ENCODE peak calls at places on chromosomes 3 and 15, in four cellular contexts. T is endothelial cell of umbilical vein, D is PC-3, G is H9. N is an unnamed sample.

GRCh38 chr15:60044636-60045273 is 40.6 kb downstream of the FOXB1 start:
- DNase-seq in T (no peak), G (no peak), D (no peak), N (no peak)

GRCh38 chr15:26449296-26449695 is 323.6 kb downstream of the GABRB3 start:
- DNase-seq in G (peak), T (no peak), D (peak), N (no peak)

GRCh38 chr3:186361612-186362408 is at the start of gene DGKG:
- DNase-seq in G (peak), D (peak), T (no peak), N (peak)

GRCh38 chr3:123743121-123743520 is 141.0 kb downstream of the MYLK start:
- DNase-seq in D (no peak), G (no peak), T (no peak), N (no peak)

GRCh38 chr3:171526146-171526545 is 65.9 kb upstream of the TNIK start:
- DNase-seq in T (no peak), D (peak), G (no peak), N (no peak)

GRCh38 chr3:114700637-114701234 is 406.9 kb downstream of the TIGIT start:
- DNase-seq in D (no peak), G (no peak), T (no peak), N (no peak)

GRCh38 chr3:127746400-127747057 is 73.8 kb downstream of the ABTB1 start:
- DNase-seq in T (no peak), G (no peak), D (peak), N (peak)

GRCh38 chr3:52039846-52040245 is 16.5 kb downstream of the DUSP7 start:
- DNase-seq in T (no peak), G (no peak), D (no peak), N (no peak)

GRCh38 chr3:153273767-153274443 is 111.9 kb downstream of the RAP2B start:
- DNase-seq in G (no peak), D (peak), T (no peak), N (no peak)

GRCh38 chr3:14605070-14605469 is 46.5 kb upstream of the CCDC174 start:
- DNase-seq in T (peak), D (peak), G (no peak), N (no peak)

GRCh38 chr3:120469440-120470415 is 18.9 kb upstream of the FSTL1 start:
- DNase-seq in D (peak), G (peak), T (no peak), N (no peak)

GRCh38 chr3:114804099-114804498 is 343.0 kb downstream of the ZBTB20 start:
- DNase-seq in T (no peak), D (no peak), G (no peak), N (no peak)

GRCh38 chr3:170531054-170531453 is 54.8 kb downstream of the SLC7A14 start:
- DNase-seq in T (no peak), G (no peak), D (no peak), N (no peak)

GRCh38 chr15:31377030-31377429 is 50.4 kb downstream of the KLF13 start:
- DNase-seq in T (no peak), G (no peak), D (no peak), N (peak)

GRCh38 chr15:87687176-87687890 is 569.2 kb downstream of the NTRK3 start:
- DNase-seq in D (no peak), T (no peak), G (no peak), N (no peak)

GRCh38 chr3:130707914-130708601 is 38.6 kb downstream of the PIK3R4 start:
- DNase-seq in G (no peak), D (no peak), T (no peak), N (no peak)

GRCh38 chr3:107674371-107674770 is 151.6 kb downstream of the BBX start:
- DNase-seq in T (no peak), G (no peak), D (no peak), N (no peak)

GRCh38 chr3:46368569-46368968 is 2.2 kb upstream of the CCR5 start:
- DNase-seq in D (peak), T (no peak), G (peak), N (peak)

GRCh38 chr3:150083653-150084037 is 113.0 kb upstream of the PFN2 start:
- DNase-seq in T (no peak), D (no peak), G (no peak), N (no peak)

GRCh38 chr3:113377158-113377557 is 64.1 kb downstream of the CFAP44 start:
- DNase-seq in T (no peak), D (peak), G (no peak), N (no peak)

GRCh38 chr15:55589297-55589696 is 1.2 kb upstream of the PYGO1 start:
- DNase-seq in T (no peak), G (no peak), D (no peak), N (no peak)

GRCh38 chr15:40593130-40593529 is 919 bp upstream of the KNL1 start:
- DNase-seq in D (no peak), G (no peak), T (no peak), N (no peak)

GRCh38 chr15:35181538-35181937 is 96.4 kb upstream of the NANOGP8 start:
- DNase-seq in D (peak), G (no peak), T (peak), N (no peak)

GRCh38 chr3:88076712-88077111 is 17.7 kb downstream of the ZNF654 start:
- DNase-seq in D (no peak), T (no peak), G (no peak), N (no peak)

GRCh38 chr15:44009056-44009455 is 182.3 kb downstream of the WDR76 start:
- DNase-seq in T (peak), G (no peak), D (peak), N (no peak)

DNA sequence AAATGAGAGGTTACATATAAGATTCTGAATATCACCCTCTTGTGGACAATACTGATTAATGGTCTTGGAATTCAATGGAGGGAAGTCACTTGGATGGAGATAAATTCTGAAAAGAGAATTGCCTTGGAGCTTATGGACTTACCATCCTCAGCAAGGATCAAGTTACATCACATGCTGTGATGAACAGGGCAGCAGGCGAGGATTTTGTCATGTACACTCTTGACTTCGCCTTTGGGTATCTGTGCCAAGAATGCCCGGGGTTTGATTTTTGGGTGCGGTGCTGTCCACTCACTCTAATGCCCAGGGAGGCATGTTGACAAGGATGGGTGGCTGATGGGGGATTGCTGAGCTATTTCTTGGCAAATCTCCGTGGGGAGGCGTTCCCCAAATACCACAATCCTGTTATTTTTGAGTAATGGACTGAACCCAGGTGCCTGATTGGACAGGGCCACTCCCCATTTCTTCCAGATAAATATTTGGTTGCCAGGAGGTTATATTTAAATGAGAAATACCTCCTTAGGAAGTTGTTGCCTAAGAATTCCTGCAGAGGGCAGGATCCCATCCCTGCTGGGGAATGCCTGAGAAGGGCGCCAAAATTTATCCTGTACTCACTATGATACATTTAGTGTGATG is 96.3 kb downstream of the TPRG1 start:
- DNase-seq in T (no peak), D (peak), G (peak), N (no peak)
- TF ChIP-seq CTCF in T (no peak), D (peak), G (peak), N (no peak)

DNA sequence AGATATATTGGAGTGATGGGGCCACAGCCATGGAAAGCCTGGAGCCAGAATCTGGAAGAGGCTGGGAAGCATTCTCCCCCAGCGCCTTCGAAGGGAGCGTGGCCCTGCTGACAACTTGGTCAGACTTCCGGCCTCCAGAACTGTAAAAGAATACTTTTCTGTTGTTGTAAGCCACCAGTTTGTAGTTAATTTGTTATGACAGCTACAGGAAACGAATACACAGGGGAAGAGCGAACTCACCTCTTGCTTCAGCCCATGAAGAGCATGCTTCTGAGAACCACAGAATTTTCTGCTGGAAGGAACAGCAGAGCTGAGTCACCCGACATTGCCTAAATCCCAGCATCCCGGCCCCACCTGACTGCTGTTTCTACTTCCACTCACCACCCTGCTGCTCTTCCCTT is 501.7 kb downstream of the SHQ1 start:
- DNase-seq in D (peak), G (no peak), T (peak), N (no peak)
- H3K9ac ChIP-seq in D (no peak), G (no peak), T (no peak), N (no peak)

DNA sequence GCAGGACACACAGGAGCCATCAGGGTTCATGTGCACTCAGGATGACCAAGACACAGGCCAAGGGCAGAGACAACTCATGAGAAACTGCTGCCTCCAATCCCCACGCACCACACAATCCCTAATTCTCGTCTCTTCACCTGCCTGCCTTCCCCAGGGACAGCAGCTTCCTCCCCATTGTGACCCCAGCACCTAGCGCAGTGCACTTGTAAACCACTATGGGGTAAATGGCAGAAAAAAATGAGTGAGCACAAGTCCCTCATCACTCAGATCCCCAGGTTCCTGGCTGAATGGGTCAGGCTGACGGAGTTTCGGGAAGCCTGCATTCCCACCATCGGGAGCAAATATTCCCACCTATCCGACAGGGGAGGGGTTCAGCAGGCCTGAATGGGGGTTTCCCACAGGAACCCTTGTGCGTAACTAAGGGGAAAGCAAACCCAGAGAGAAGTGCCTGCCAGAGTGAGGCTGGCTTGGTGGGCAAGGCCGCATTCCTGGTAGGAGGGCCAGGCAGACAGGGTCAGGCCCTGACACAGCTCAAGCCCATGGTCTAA is 18.8 kb downstream of the PLXNB1 start:
- DNase-seq in T (no peak), D (no peak), G (no peak), N (no peak)
- H3K27ac ChIP-seq in T (no peak), D (no peak), G (no peak), N (no peak)

DNA sequence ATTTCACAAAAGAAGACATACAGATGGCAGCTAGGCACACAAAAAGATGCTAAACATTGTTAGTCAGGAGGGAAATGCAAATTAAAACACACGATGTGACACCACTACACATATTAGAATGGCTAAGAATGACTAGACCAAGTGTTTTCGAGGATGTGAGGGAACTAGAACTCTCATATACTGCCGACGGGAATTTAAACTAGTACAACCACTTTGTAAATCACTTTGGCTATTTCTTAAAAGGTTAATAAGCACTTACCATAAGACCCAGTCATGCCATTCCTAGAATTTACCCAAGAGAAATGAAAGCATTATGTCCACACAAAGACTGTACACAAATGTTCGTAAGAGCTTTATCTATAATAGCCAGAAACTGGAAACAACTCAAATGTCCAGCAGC is 5.6 kb downstream of the CEP70 start:
- DNase-seq in G (no peak), T (no peak), D (no peak), N (no peak)
- TF ChIP-seq CTCF in G (no peak), T (no peak), D (no peak), N (no peak)

DNA sequence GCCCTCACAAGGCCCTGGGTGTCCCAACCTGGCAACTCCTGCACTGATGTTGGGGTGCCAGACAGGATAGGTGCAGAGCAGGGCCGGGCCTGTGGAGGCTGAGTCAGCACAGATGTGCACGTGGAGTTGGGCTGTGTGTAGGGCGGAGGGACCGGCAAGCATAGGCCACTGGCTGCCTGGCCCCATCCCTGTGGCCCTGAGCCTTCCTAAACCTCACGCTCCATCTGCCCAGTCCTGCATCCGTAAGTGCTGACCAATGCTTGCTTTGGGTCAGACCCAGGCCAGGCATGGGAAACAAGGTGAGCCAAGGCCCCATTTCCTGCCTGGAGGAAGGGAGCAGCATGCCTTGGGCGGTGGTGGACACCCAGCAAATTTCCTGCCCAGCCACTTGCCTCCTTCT is 5.8 kb upstream of the IQSEC1 start:
- DNase-seq in D (no peak), T (no peak), G (no peak), N (no peak)
- H3K9ac ChIP-seq in D (no peak), T (no peak), G (no peak), N (no peak)

DNA sequence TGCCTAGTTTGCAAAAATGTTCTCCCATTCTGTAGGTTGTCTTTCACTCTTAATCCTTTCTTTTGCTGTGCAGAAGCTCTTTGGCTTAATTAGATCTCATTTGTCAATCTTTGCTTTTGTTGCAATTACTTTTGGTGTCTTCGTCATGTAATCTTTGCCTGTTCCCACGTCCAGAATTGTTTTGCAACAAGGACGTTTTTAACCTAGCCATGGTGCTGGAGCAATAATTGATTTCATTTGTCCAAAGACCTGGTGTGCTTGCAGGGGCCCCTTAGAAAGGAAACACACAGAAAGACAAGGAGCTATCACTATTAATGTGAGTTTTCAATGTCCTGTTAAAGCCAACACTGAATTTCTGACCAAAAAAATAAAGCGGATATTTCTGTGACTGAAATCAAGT is 89.1 kb upstream of the GALNT15 start:
- DNase-seq in D (no peak), G (no peak), T (no peak), N (no peak)
- H3K27ac ChIP-seq in D (no peak), G (no peak), T (peak), N (no peak)

N was measured in colonic mucosa.